ENCODE peak calls at places on chromosomes 2 and 18, in eight cellular contexts. E, Y, C, D, A, U, J and I are unnamed samples.

GRCh38 chr18:75208055-75208835 is 694 bp downstream of the PTGR3 start:
- DNase-seq in E (no peak), Y (no peak), C (peak), D (peak), A (peak), U (peak), J (peak), I (peak)

GRCh38 chr2:232210306-232210705 is 168.2 kb upstream of the ALPP start:
- DNase-seq in E (no peak), Y (no peak), C (no peak), D (no peak), A (no peak), U (no peak), J (no peak), I (no peak)

GRCh38 chr2:74991977-74992376 is 33.5 kb downstream of the POLE4 start:
- DNase-seq in E (no peak), Y (no peak), C (peak), D (no peak), A (no peak), U (no peak), J (no peak), I (no peak)

GRCh38 chr2:1605659-1606400 is 138.5 kb downstream of the PXDN start:
- DNase-seq in E (no peak), Y (no peak), C (peak), D (no peak), A (no peak), U (no peak), J (no peak), I (no peak)

GRCh38 chr2:167581961-167582574 is 665.3 kb downstream of the STK39 start:
- DNase-seq in E (no peak), Y (no peak), C (peak), D (no peak), A (no peak), U (no peak), J (no peak), I (no peak)

GRCh38 chr2:170848587-170848986 is 31.9 kb downstream of the GAD1 start:
- DNase-seq in E (no peak), Y (no peak), C (peak), D (no peak), A (no peak), U (no peak), J (no peak), I (no peak)

GRCh38 chr18:58362829-58363231 is 266.1 kb downstream of the ALPK2 start:
- DNase-seq in E (no peak), Y (no peak), C (peak), D (no peak), A (no peak), U (no peak), J (no peak), I (no peak)

GRCh38 chr2:64015898-64016297 is 3.3 kb downstream of the VPS54 start:
- DNase-seq in E (no peak), Y (no peak), C (no peak), D (no peak), A (no peak), U (no peak), J (no peak), I (no peak)

GRCh38 chr2:215772003-215772402 is 241.3 kb downstream of the MREG start:
- DNase-seq in E (no peak), Y (no peak), C (peak), D (no peak), A (no peak), U (no peak), J (no peak), I (no peak)

GRCh38 chr2:222939208-222939846 is 78.5 kb downstream of the ACSL3 start:
- DNase-seq in E (no peak), Y (peak), C (peak), D (peak), A (no peak), U (no peak), J (peak), I (no peak)

GRCh38 chr2:102187191-102188150 is 648 bp downstream of the IL1RL2 start:
- DNase-seq in E (no peak), Y (no peak), C (peak), D (peak), A (peak), U (peak), J (peak), I (peak)

DNA sequence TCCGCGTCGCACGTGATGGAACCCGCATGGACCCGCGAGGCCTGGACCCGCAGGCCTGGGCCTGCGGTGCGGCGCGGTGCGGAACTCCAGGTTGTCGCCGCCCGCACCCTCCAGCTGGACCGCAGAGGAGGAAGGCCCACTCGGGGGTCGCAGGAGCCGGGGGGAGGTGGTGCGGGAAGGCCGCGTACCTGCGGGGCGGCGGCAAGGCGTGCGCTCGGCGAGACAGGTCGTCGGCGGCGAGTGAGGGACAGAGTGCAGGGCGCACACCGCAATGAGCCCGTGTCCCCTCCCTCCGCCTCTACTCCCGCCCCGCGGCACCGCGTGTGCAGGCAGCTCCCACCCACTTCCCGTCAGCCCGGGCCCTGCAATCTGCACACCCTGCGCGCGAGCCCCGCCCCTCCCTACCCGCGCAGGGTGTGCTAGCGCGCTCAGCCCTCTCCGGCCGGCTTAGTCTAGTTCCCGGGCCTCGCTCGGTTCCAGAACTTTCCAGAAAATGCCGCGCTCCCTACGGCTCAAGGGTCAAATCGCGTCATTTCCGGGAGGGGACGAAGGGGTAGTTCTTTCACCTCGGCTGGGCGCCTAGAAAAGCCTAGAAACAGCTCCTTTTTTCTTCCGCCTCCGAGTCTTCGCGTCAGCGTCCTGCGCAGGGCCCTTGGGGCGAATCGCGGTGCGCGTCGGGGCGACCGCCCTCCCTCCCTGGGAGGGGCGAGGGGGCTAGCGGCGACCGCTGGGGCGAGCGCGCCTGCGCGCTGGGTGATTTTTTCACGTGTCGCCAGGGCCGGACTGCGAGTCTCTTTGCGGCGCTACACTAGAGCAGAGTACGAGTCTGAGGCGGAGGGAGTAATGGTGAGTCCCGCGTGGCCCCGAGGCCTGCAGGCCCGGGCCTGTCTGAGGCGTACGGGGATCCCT is at the start of the genes HSPD1 and HSPE1:
- DNase-seq in E (peak), Y (peak), C (peak), D (peak), A (peak), U (peak), J (peak), I (peak)
- TF ChIP-seq POLR2A in E (peak), Y (peak), C (peak), D (peak), A (peak), U (peak), J (peak), I (peak)

DNA sequence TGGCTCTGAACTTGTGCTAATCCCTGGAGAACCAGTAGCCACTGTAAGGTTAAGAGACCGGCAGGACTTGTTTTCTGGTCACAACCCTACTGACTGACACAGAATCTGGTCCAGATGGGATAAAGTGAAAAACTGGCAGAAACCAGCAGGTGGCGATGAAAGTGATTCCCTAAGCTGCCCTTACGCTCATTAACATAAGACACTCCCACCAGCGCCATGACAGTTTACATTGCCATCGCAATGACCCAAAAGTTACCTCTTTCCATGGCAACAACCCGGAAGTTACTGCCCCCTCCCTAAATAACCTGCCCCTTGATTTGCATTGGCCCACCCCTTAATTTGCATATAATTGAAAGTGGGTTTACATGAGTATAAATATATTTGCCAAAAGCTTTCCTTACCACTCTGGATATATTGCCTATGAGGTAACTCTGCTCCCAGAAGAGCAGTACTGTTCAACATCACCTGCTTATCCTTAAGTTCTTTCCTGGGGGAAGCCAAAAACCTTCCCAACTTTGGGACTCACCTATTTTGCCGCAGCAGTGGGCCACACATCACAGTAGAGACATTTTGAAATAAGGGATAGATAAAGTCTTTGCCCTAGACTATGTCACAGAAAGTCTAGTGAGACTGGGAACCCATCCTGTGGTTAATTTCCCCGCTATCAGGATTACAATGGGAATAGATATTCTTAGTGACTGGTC is 35.8 kb upstream of the AFF3 start:
- DNase-seq in E (peak), Y (peak), C (peak), D (no peak), A (no peak), U (no peak), J (peak), I (no peak)
- TF ChIP-seq CTCF in E (no peak), Y (peak), C (peak), D (no peak), A (no peak), U (no peak), J (peak), I (no peak)

GRCh38 chr2:62505649-62506420 is at the start of gene TMEM17:
- DNase-seq in E (no peak), Y (peak), C (peak), D (peak), A (peak), U (peak), J (peak), I (peak)
- TF ChIP-seq POLR2A in E (no peak), Y (peak), C (peak), D (peak), A (peak), U (no peak), J (peak), I (peak)

DNA sequence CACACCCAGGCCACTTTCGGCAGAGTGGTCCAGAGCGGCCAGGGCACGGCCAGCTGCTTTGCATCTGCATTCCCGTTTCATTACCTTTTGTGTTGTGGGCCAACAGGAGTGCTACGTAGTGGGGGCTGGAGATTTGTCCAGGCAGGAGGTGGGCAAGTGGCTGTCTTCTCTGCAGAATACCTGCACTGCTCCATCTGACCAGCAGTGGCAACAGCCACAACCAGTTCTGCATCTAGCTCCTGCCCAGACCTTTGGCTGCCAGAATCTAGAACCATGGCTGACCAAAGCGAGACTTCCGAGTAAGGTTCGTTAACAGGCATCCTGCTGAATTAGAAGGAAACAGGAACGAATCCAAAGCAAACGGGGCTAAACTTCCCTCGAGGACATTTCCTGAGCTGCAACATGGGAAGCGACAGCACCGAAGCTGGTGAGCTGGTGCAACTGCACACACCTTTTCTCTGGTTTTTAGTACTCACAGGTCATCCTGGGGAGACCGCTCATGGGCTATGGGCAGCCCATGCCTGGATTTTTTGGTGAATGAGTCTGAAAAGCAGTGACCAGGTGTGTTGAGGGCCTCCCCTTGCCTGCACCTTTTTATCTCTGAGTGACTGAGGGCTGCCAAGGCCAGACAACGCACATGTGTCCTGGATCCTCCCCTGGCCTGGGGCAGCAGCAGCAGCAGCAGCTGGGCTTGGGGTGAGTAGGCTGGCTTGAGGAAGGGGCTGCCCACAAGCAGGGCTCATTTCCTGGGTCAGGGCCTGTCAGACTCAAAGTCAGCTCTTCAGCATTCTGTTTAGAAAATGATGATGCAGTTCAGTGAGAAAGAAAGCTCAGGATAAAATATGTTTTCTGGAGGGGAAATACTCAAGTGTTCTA is 10.6 kb downstream of the GDF7 start:
- DNase-seq in E (no peak), Y (no peak), C (no peak), D (no peak), A (no peak), U (no peak), J (no peak), I (no peak)
- TF ChIP-seq CTCF in E (no peak), Y (peak), C (no peak), D (no peak), A (no peak), U (no peak), J (peak), I (no peak)

GRCh38 chr18:5630057-5630765 is 86.4 kb upstream of the EPB41L3 start:
- DNase-seq in E (no peak), Y (no peak), C (peak), D (peak), A (peak), U (peak), J (peak), I (peak)
- TF ChIP-seq POLR2A in E (no peak), Y (no peak), C (no peak), D (no peak), A (peak), U (no peak), J (no peak), I (peak)

DNA sequence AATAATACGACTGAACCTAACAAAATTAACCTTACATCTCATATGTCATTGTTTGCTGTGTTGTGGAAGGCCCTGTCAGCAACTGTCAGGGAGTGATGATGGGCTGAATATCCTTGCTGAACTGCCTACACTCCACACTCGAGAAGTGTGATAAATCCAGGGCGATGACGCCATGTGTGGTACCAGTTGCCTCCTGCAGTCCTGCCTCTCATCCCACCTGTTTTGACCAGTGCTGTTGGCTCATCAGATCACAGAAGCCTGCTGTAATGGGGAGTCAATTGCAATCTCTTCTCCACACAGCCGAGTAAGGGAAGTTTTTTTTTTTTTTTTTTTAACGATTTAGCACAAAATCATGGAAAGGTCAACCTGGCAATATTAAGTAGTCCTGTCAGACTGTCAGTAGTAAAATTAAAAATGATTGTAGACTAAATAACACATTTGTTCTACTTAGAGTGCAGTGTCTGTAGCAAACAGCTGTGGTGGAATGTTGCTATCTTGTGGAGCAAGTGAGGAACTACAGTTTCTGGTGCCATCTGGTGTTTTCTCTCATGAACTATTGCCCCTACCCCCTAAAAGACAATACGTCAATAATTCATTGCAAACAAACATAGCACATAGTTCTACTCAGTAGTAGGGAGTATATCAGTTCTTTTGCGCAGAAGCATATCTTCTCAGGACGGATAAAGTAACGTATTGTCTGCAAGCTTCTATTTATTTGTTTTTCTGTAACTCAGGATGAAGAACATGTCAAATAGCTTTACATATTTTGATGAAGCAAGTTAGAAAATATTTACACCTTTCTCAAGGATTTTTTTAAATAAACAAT is 347.6 kb downstream of the CTNNA2 start:
- DNase-seq in E (no peak), Y (no peak), C (peak), D (no peak), A (no peak), U (no peak), J (no peak), I (no peak)
- TF ChIP-seq CTCF in E (no peak), Y (no peak), C (peak), D (peak), A (no peak), U (no peak), J (peak), I (no peak)

DNA sequence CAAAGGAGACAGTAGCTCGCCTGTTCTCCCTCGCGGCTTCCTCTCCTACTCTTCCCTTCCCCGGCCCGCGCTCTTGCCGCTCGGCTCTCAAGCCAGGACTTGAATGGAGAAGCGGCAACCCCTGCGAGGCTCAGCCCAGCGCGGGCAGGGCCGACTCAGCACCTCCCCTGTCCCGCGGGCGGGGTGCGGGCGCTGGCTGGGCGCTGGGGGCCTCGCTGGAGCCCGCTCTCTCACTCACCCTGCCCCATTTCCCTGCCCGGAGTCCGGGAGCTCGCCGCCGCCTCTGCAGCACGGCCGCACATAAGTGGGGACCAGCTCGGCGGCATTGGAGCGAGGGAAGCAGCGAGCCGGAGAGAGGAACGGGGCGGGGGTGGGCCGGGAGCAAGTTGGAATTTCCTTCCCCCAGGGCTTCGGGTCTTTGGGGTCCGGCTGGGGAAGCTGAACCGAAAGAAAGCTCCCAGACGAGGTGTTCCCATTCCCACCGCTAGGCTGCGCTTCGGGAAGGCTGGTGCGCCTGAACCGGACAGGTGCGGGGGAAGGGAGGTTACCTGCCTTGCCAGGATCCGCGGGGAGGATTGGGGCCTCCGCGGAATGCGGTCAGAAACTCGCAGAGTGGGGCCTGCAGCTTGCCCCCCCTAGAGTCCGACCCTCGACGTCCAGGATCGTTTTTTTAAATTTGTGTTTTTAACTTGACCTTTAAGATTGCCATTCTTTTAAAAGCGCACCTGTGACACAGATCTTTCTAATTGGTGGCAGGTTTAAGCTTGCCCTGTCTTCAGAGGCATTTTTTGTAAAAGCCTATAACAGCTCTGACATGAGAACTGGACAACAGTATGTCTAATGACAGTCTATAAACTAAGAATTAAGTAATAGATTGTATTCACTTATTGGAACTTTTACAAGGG is at the start of gene COBLL1:
- DNase-seq in E (no peak), Y (peak), C (peak), D (peak), A (peak), U (peak), J (peak), I (peak)
- TF ChIP-seq POLR2A in E (no peak), Y (no peak), C (no peak), D (no peak), A (peak), U (no peak), J (no peak), I (no peak)

GRCh38 chr18:48949051-48949605 is 1.6 kb downstream of the SMAD7 start:
- DNase-seq in E (no peak), Y (no peak), C (no peak), D (peak), A (no peak), U (no peak), J (peak), I (no peak)
- TF ChIP-seq CTCF in E (no peak), Y (no peak), C (no peak), D (no peak), A (no peak), U (no peak), J (no peak), I (no peak)

GRCh38 chr2:190882327-190882766 is 1.7 kb downstream of the GLS start:
- DNase-seq in E (no peak), Y (no peak), C (no peak), D (no peak), A (no peak), U (no peak), J (no peak), I (no peak)

GRCh38 chr2:190881074-190881479 is 456 bp downstream of the GLS start:
- DNase-seq in E (no peak), Y (no peak), C (no peak), D (no peak), A (no peak), U (no peak), J (no peak), I (peak)

GRCh38 chr2:190880374-190881073 is at the start of gene GLS:
- DNase-seq in E (peak), Y (peak), C (peak), D (peak), A (peak), U (peak), J (peak), I (peak)

GRCh38 chr2:190882831-190883582 is 2.4 kb downstream of the GLS start:
- DNase-seq in E (no peak), Y (no peak), C (no peak), D (no peak), A (no peak), U (no peak), J (no peak), I (no peak)

GRCh38 chr2:190881480-190882326 is 1.1 kb downstream of the GLS start:
- DNase-seq in E (no peak), Y (peak), C (peak), D (peak), A (peak), U (peak), J (peak), I (peak)
- TF ChIP-seq POLR2A in E (no peak), Y (peak), C (peak), D (no peak), A (no peak), U (no peak), J (no peak), I (peak)